ENCODE peak calls at places on chromosomes 12 and 14, in four cellular contexts. K is right lobe of liver, S is left ventricle myocardium inferior, T is esophagus muscularis mucosa. E is an unnamed sample. For H3K4me1, the result is how much of the 10 kb centered on the place peaks cover.

GRCh38 chr12:42237853-42238239 is 202 bp downstream of the YAF2 start:
- DNase-seq in K (no peak), S (no peak), T (no peak), E (no peak)

GRCh38 chr14:99755629-99756603 is 37.3 kb upstream of the EML1 start:
- DNase-seq in K (peak), S (peak), T (no peak), E (peak)

GRCh38 chr14:72643317-72643801 is 250.5 kb downstream of the DPF3 start:
- DNase-seq in K (no peak), S (peak), T (no peak), E (peak)

GRCh38 chr12:45327823-45328383 is 112.0 kb downstream of the ANO6 start:
- DNase-seq in K (no peak), S (no peak), T (no peak), E (no peak)

GRCh38 chr12:109912790-109913189 is 12.7 kb downstream of the TCHP start:
- DNase-seq in K (peak), S (no peak), T (no peak), E (no peak)

GRCh38 chr14:72741836-72742681 is 151.8 kb downstream of the DPF3 start:
- DNase-seq in K (no peak), S (no peak), T (peak), E (no peak)

GRCh38 chr14:35189422-35189821 is 67.1 kb downstream of the PRORP start:
- DNase-seq in K (no peak), S (no peak), T (no peak), E (no peak)

GRCh38 chr12:132315951-132316350 is 13.4 kb downstream of the GALNT9 start:
- DNase-seq in K (peak), S (no peak), T (no peak), E (no peak)

GRCh38 chr12:131862994-131863710 is 31.3 kb upstream of the ULK1 start:
- DNase-seq in K (no peak), S (no peak), T (no peak), E (no peak)

GRCh38 chr14:89549381-89550102 is 132.5 kb upstream of the FOXN3 start:
- DNase-seq in K (no peak), S (no peak), T (peak), E (no peak)

GRCh38 chr12:71938728-71939385 is at the start of gene TPH2:
- DNase-seq in K (peak), S (peak), T (no peak), E (peak)

GRCh38 chr14:102183922-102184677 is 44.4 kb downstream of the WDR20 start:
- DNase-seq in K (no peak), S (no peak), T (no peak), E (no peak)

GRCh38 chr14:49240383-49240782 is 345.8 kb downstream of the RPS29 start:
- DNase-seq in K (no peak), S (no peak), T (no peak), E (no peak)

GRCh38 chr14:77158175-77158908 is 16.8 kb upstream of the ZDHHC22 start:
- DNase-seq in K (no peak), S (peak), T (no peak), E (peak)

GRCh38 chr14:70472253-70473159 is 20.5 kb downstream of the ADAM21 start:
- DNase-seq in K (no peak), S (no peak), T (no peak), E (no peak)

GRCh38 chr12:122093098-122093883 is 14.7 kb downstream of the MLXIP start:
- DNase-seq in K (no peak), S (no peak), T (no peak), E (no peak)

GRCh38 chr12:119528241-119528640 is 65.3 kb upstream of the TMEM233 start:
- DNase-seq in K (no peak), S (no peak), T (no peak), E (no peak)

GRCh38 chr12:122992386-122992785 is 11.9 kb downstream of the ARL6IP4 start:
- DNase-seq in K (peak), S (no peak), T (no peak), E (no peak)

GRCh38 chr12:88144037-88144436 is 1.9 kb downstream of the TMTC3 start:
- DNase-seq in K (no peak), S (no peak), T (no peak), E (no peak)

GRCh38 chr14:100975668-100976067 is 72.1 kb upstream of the RTL1 start:
- DNase-seq in K (no peak), S (no peak), T (no peak), E (no peak)

DNA sequence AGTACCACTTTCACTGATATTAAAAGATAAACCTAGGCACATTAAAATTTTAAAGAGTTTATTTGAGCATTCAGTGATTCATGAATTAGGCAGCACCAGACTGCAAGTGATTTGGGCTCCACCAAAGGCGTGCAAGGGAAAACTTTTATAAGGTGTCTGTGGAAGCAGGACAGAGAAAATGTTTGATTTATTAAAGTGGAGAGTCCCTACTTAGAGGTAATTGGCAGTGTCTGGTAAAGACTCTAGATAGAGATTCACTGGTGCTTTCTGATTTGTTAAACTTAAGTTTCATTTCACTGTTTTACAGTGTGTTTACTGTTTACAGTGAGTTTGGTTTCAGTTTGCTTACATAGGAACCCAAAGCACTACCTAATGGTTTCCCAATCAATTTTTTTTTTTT is 72.8 kb downstream of the ANKS1B start:
- DNase-seq in K (no peak), S (no peak), T (no peak), E (peak)
- H3K27ac ChIP-seq in K (no peak), S (no peak), T (peak), E (peak)

GRCh38 chr14:91392623-91393303 is 24.9 kb downstream of the CCDC88C start:
- DNase-seq in K (no peak), S (no peak), T (no peak), E (no peak)
- H3K4me1 ChIP-seq in K (under half), S (under half), T (under half), E (under half)

GRCh38 chr12:26740991-26741390 is 92.0 kb downstream of the ITPR2 start:
- DNase-seq in K (no peak), S (no peak), T (no peak), E (no peak)
- H3K27ac ChIP-seq in K (no peak), S (no peak), T (no peak), E (no peak)

GRCh38 chr12:124002654-124003053 is 29.6 kb downstream of the ZNF664 start:
- DNase-seq in K (no peak), S (no peak), T (no peak), E (no peak)
- H3K4me1 ChIP-seq in K (under half), S (half or more), T (under half), E (under half)

GRCh38 chr14:79837699-79838098 is 373.6 kb downstream of the DIO2 start:
- DNase-seq in K (no peak), S (no peak), T (no peak), E (no peak)

GRCh38 chr14:79842270-79842669 is 369.0 kb downstream of the DIO2 start:
- DNase-seq in K (no peak), S (peak), T (no peak), E (no peak)

GRCh38 chr14:79840068-79840467 is 371.2 kb downstream of the DIO2 start:
- DNase-seq in K (no peak), S (no peak), T (no peak), E (no peak)

GRCh38 chr14:79836577-79836976 is 374.7 kb downstream of the DIO2 start:
- DNase-seq in K (no peak), S (no peak), T (no peak), E (no peak)

GRCh38 chr14:79841433-79841832 is 369.9 kb downstream of the DIO2 start:
- DNase-seq in K (peak), S (no peak), T (no peak), E (no peak)
- H3K27ac ChIP-seq in K (no peak), S (peak), T (no peak), E (no peak)

DNA sequence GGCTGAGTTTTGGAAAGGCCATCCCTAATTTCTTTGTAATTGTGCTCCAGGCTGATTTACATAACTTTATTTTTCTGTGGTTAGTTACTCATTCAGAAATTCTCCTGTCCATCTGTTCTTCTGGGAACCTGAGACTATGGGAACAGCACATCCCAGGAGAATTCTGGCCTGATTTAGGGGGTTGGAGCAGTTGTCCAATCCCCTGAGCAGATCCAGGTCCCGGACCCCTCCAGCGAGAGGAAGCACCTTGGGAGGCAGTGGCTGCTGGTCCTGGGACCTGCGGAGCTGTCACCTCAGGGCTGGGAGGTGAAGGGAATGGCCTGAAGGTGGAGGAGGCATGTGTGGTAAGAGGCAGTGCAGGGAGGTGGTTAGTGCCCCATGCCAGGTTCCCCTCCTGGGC is 40.4 kb downstream of the TSPAN9 start:
- DNase-seq in K (peak), S (no peak), T (no peak), E (no peak)
- H3K4me1 ChIP-seq in K (under half), S (half or more), T (half or more), E (under half)

GRCh38 chr12:106722854-106723253 is 51.6 kb upstream of the RIC8B start:
- DNase-seq in K (no peak), S (no peak), T (no peak), E (no peak)

GRCh38 chr12:106723416-106723815 is 51.1 kb upstream of the RIC8B start:
- DNase-seq in K (no peak), S (no peak), T (no peak), E (no peak)

GRCh38 chr12:106724934-106725333 is 49.5 kb upstream of the RIC8B start:
- DNase-seq in K (no peak), S (no peak), T (no peak), E (no peak)

GRCh38 chr12:106721931-106722330 is 52.6 kb upstream of the RIC8B start:
- DNase-seq in K (no peak), S (no peak), T (no peak), E (no peak)

DNA sequence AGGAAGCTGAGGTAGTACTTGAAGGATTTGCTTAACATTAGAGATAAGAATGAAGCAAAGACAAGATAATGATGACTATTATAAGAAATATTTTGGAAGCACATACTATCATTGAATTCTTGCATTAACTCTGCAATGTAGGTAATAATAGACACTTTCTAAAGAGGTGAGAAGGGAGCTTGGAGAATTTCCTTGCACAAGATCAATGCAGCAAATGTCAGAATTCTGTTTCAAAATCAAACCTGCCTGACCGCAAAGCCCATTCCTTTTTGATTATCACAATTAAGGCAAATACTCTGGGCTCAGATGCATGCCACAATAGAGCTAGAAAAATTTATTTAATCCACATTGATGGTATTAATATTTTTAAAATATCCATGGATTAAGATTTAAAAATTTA is 50.4 kb upstream of the RIC8B start:
- DNase-seq in K (no peak), S (no peak), T (no peak), E (no peak)
- H3K27ac ChIP-seq in K (no peak), S (no peak), T (no peak), E (no peak)

E was measured in SJSA1.